ENCODE peak calls at places on chromosomes 7 and 10, in eight cellular contexts. O is CD4-positive, alpha-beta T cell; J is psoas muscle; I is body of pancreas; D is foreskin keratinocyte; N is spleen; U is brain microvascular endothelial cell; G is MG63. E is an unnamed sample. For H3K27me3, the result is how much of the 10 kb centered on the place peaks cover.

GRCh38 chr7:35691827-35692307 is 3.1 kb downstream of the HERPUD2 start:
- DNase-seq in D (no peak), N (peak), U (no peak), O (peak), J (no peak), G (no peak), I (peak), E (no peak)

GRCh38 chr7:112171673-112172072 is 34.5 kb downstream of the DOCK4 start:
- DNase-seq in O (no peak), N (no peak), G (no peak), U (no peak), D (no peak), J (no peak), I (no peak), E (no peak)

GRCh38 chr7:29564455-29565185 is 985 bp downstream of the PRR15 start:
- DNase-seq in N (peak), U (peak), I (peak), J (peak), G (peak), O (no peak), D (peak), E (peak)

GRCh38 chr10:76036962-76037361 is 605.5 kb downstream of the LRMDA start:
- DNase-seq in D (peak), J (no peak), N (no peak), U (no peak), G (no peak), O (no peak), I (no peak), E (no peak)

GRCh38 chr10:45008524-45009161 is 7.9 kb downstream of the ZNF22 start:
- DNase-seq in N (no peak), O (no peak), G (peak), U (peak), I (peak), D (peak), J (no peak), E (no peak)

GRCh38 chr10:96369890-96370574 is 11.2 kb upstream of the OPALIN start:
- DNase-seq in U (no peak), J (no peak), O (no peak), I (no peak), D (no peak), G (peak), N (no peak), E (no peak)

GRCh38 chr7:118573065-118573464 is 348.6 kb downstream of the ANKRD7 start:
- DNase-seq in J (peak), I (peak), U (no peak), G (peak), D (no peak), O (no peak), N (no peak), E (no peak)

GRCh38 chr7:100486753-100487446 is 3.2 kb downstream of the NYAP1 start:
- DNase-seq in D (no peak), O (no peak), U (peak), G (no peak), I (no peak), J (no peak), N (peak), E (no peak)

GRCh38 chr7:45267262-45267661 is 109.7 kb downstream of the RAMP3 start:
- DNase-seq in N (no peak), U (peak), I (no peak), D (no peak), J (no peak), O (no peak), G (no peak), E (no peak)

GRCh38 chr7:4928445-4928844 is 30.5 kb downstream of the MMD2 start:
- DNase-seq in N (no peak), U (no peak), G (no peak), O (no peak), J (no peak), D (no peak), I (no peak), E (no peak)

GRCh38 chr10:129605986-129606518 is 139.0 kb downstream of the MGMT start:
- DNase-seq in G (no peak), D (no peak), I (peak), N (no peak), O (no peak), U (no peak), J (no peak), E (no peak)

GRCh38 chr7:76071316-76072242 is 23.7 kb downstream of the MDH2 start:
- DNase-seq in J (no peak), O (no peak), D (no peak), I (peak), N (no peak), U (no peak), G (peak), E (peak)

GRCh38 chr10:53909791-53910190 is 891.2 kb downstream of the PCDH15 start:
- DNase-seq in I (no peak), G (no peak), U (no peak), J (no peak), D (no peak), N (no peak), O (no peak), E (no peak)

GRCh38 chr10:120067427-120067826 is 174.9 kb downstream of the SEC23IP start:
- DNase-seq in N (no peak), U (no peak), O (no peak), J (no peak), G (no peak), I (no peak), D (no peak), E (no peak)

GRCh38 chr7:80428161-80429054 is 83.5 kb downstream of the GNAT3 start:
- DNase-seq in D (no peak), O (no peak), N (no peak), G (no peak), U (peak), J (no peak), I (peak), E (no peak)

GRCh38 chr10:78937800-78938694 is 130.7 kb upstream of the ZMIZ1 start:
- DNase-seq in I (no peak), J (no peak), D (no peak), O (no peak), G (no peak), N (peak), U (no peak), E (no peak)

GRCh38 chr7:107920048-107920772 is 29.2 kb downstream of the DLD start:
- DNase-seq in I (no peak), D (no peak), U (no peak), O (no peak), N (no peak), G (no peak), J (no peak), E (no peak)

GRCh38 chr7:157527686-157528085 is 190.9 kb downstream of the DNAJB6 start:
- DNase-seq in N (peak), I (no peak), J (peak), U (no peak), G (no peak), D (no peak), O (no peak), E (no peak)

GRCh38 chr7:5526190-5527037 is 102.8 kb upstream of the TNRC18 start:
- DNase-seq in N (peak), O (peak), U (no peak), D (peak), J (peak), I (no peak), G (no peak), E (peak)

GRCh38 chr10:124006526-124006925 is 86.9 kb downstream of the CHST15 start:
- DNase-seq in J (no peak), D (no peak), I (no peak), U (no peak), O (no peak), G (no peak), N (peak), E (no peak)

GRCh38 chr7:16060492-16060891 is 360.8 kb downstream of the CRPPA start:
- DNase-seq in D (no peak), U (no peak), I (no peak), O (no peak), N (no peak), J (no peak), G (no peak), E (no peak)

GRCh38 chr7:157683251-157684156 is 346.7 kb downstream of the DNAJB6 start:
- DNase-seq in I (no peak), O (no peak), D (no peak), J (no peak), N (peak), G (no peak), U (no peak), E (peak)

GRCh38 chr10:78312197-78313046 is 278.8 kb downstream of the RPS24 start:
- DNase-seq in D (no peak), G (no peak), J (no peak), U (no peak), O (no peak), I (peak), N (no peak), E (peak)

GRCh38 chr10:5977471-5978370 is at the start of gene IL15RA:
- DNase-seq in N (peak), G (peak), I (peak), O (peak), D (peak), U (peak), J (peak), E (no peak)

GRCh38 chr7:16644624-16644986 is 949 bp downstream of the ANKMY2 start:
- DNase-seq in J (peak), U (peak), D (no peak), I (peak), N (peak), O (peak), G (peak), E (no peak)

GRCh38 chr10:107914450-107915276 is 750.2 kb upstream of the SORCS1 start:
- DNase-seq in G (peak), N (peak), I (peak), D (no peak), O (no peak), U (no peak), J (peak), E (no peak)

GRCh38 chr7:156143683-156144082 is 331.4 kb upstream of the SHH start:
- DNase-seq in N (no peak), O (no peak), G (no peak), D (no peak), U (no peak), J (no peak), I (no peak), E (no peak)

GRCh38 chr10:75195035-75195763 is 15.4 kb upstream of the VDAC2 start:
- DNase-seq in D (no peak), N (no peak), U (no peak), J (no peak), G (peak), O (no peak), I (no peak), E (no peak)

GRCh38 chr7:111115966-111116365 is 25.0 kb downstream of the LRRN3 start:
- DNase-seq in O (no peak), N (no peak), J (no peak), D (no peak), G (no peak), U (no peak), I (no peak), E (no peak)
- H3K27me3 ChIP-seq in O (under half), N (under half), J (under half), D (under half), G (under half), U (under half), I (under half), E (under half)

GRCh38 chr10:70007116-70007820 is 45.4 kb upstream of the MACROH2A2 start:
- DNase-seq in J (no peak), I (no peak), D (no peak), N (no peak), O (no peak), G (no peak), U (no peak), E (no peak)
- H3K27me3 ChIP-seq in J (under half), I (under half), D (half or more), N (under half), O (under half), G (under half), U (under half), E (under half)

GRCh38 chr7:128206017-128206746 is 34.9 kb upstream of the LEP start:
- DNase-seq in I (no peak), O (no peak), D (no peak), U (no peak), N (no peak), J (no peak), G (no peak), E (no peak)

GRCh38 chr7:128203710-128204214 is 37.3 kb upstream of the LEP start:
- DNase-seq in I (peak), O (no peak), D (no peak), G (no peak), N (no peak), U (no peak), J (no peak), E (no peak)

GRCh38 chr7:128203047-128203491 is 38.0 kb upstream of the LEP start:
- DNase-seq in G (no peak), D (no peak), U (no peak), J (no peak), N (no peak), O (no peak), I (peak), E (no peak)

GRCh38 chr7:128205068-128205467 is 36.0 kb upstream of the LEP start:
- DNase-seq in U (no peak), N (no peak), G (no peak), D (no peak), J (no peak), I (no peak), O (no peak), E (no peak)

GRCh38 chr7:128204455-128204854 is 36.6 kb upstream of the LEP start:
- DNase-seq in U (no peak), I (no peak), D (no peak), J (no peak), O (no peak), G (no peak), N (no peak), E (no peak)
- H3K27me3 ChIP-seq in U (half or more), I (under half), D (half or more), J (half or more), O (under half), G (under half), N (under half), E (half or more)

DNA sequence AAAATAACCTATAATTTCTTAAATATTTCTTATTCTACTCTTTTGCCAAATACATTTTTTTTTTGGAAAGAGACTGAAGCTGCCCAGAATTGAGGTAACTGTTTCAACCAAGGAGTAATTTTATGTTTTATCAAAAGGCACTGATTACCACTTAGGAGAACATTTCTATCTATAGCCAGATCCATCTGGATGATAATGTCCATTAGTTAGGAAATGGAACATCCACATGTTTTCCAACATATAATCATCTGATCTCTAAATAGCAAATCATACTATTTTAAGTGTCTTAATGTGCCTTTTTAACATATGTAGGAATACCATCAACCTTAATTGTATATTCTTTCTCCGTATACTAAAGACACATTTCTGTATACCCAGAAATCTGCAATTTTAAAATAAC is 1068.9 kb downstream of the NXPH1 start:
- DNase-seq in D (no peak), I (no peak), U (no peak), N (no peak), J (no peak), O (no peak), G (no peak), E (no peak)
- H3K27me3 ChIP-seq in D (under half), I (under half), U (under half), N (under half), J (under half), O (under half), G (under half), E (under half)

GRCh38 chr10:99456207-99456606 is 25.8 kb upstream of the GOT1 start:
- DNase-seq in J (no peak), I (no peak), U (no peak), N (no peak), G (no peak), D (peak), O (no peak), E (no peak)

GRCh38 chr10:99457808-99458207 is 27.4 kb upstream of the GOT1 start:
- DNase-seq in U (peak), D (no peak), O (no peak), J (no peak), G (no peak), I (no peak), N (no peak), E (no peak)

GRCh38 chr10:99459217-99459616 is 28.8 kb upstream of the GOT1 start:
- DNase-seq in O (no peak), G (no peak), D (no peak), U (no peak), N (no peak), J (no peak), I (no peak), E (no peak)

GRCh38 chr10:99460070-99460469 is 29.6 kb upstream of the GOT1 start:
- DNase-seq in J (no peak), G (no peak), D (no peak), U (no peak), N (no peak), O (no peak), I (no peak), E (no peak)

GRCh38 chr10:99461230-99461629 is 30.8 kb upstream of the GOT1 start:
- DNase-seq in O (no peak), N (no peak), D (peak), G (peak), J (no peak), I (no peak), U (peak), E (no peak)
- H3K27me3 ChIP-seq in O (under half), N (under half), D (under half), G (under half), J (under half), I (under half), U (under half), E (under half)

GRCh38 chr7:27192546-27193334 is 7.2 kb downstream of the HOXA13 start:
- DNase-seq in O (no peak), N (peak), I (no peak), J (peak), D (no peak), U (no peak), G (no peak), E (peak)
- H3K27me3 ChIP-seq in O (half or more), N (half or more), I (under half), J (half or more), D (half or more), U (half or more), G (under half), E (half or more)

GRCh38 chr10:101287183-101287830 is 58.0 kb upstream of the LBX1 start:
- DNase-seq in N (no peak), D (no peak), J (no peak), I (no peak), O (no peak), U (no peak), G (no peak), E (no peak)

GRCh38 chr10:101289541-101289940 is 60.3 kb upstream of the LBX1 start:
- DNase-seq in I (no peak), U (no peak), J (no peak), N (no peak), G (no peak), O (no peak), D (no peak), E (no peak)

GRCh38 chr10:101286248-101287046 is 57.2 kb upstream of the LBX1 start:
- DNase-seq in N (no peak), O (no peak), D (no peak), U (no peak), I (no peak), J (no peak), G (no peak), E (peak)

GRCh38 chr10:101290415-101290814 is 61.2 kb upstream of the LBX1 start:
- DNase-seq in J (no peak), I (no peak), O (no peak), N (no peak), D (no peak), U (no peak), G (no peak), E (no peak)

DNA sequence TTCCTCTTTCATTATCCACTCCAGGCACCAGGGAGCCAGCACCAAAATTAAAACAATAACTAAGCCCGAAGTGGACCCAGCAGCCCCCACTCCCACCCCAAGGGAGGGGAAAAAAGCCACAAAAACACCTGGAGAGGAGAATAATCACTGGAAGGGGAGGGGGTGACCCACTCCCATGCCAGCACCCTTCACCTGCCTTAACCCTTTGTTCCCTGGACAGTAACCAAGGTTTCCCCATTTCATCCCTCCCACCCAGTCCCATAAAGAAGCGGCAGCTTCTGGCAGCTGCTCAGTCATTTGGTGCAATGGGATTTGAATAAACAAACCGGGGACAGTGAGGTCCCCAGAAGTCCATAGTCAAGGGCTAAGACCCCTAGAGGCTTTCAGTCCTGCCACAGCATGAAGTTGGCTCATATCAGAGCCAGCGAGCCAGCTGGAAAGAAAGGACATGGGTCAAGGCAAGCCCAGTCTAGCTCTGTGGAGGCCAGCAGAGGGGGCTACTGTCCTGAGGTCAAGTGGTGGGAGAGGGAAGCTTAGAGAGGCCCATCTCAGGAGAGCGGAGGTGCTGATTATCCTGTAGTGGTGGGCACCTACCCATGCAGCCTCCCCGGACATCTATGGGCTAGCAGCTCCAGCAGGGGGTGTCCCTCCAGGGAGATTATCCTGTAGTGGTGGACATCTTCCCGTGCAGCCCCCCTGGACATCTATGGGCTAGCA is 58.8 kb upstream of the LBX1 start:
- DNase-seq in G (peak), U (no peak), J (no peak), N (no peak), D (no peak), O (no peak), I (peak), E (peak)
- H3K27me3 ChIP-seq in G (under half), U (half or more), J (under half), N (half or more), D (half or more), O (half or more), I (under half), E (half or more)

GRCh38 chr7:141071855-141072547 is 1.9 kb upstream of the TMEM178B start:
- DNase-seq in G (no peak), D (no peak), I (no peak), J (no peak), N (no peak), O (no peak), U (no peak), E (no peak)
- H3K27me3 ChIP-seq in G (under half), D (half or more), I (under half), J (under half), N (under half), O (half or more), U (under half), E (under half)

E was measured in H1.